ENCODE peak calls at places on chromosome 18, in seven cellular contexts. Q is T-helper 2 cell; X is NCI-H345; W is Right ventricle myocardium inferior; V is stimulated activated CD4-positive, alpha-beta T cell treated with anti-CD3 and anti-CD28 coated beads, Interleukin-15, amount 100 ng/mL, for 24 hours; H is NCI-H2171; Y is OCI-M1. Z is an unnamed sample.

GRCh38 chr18:68406761-68407160 is 308.1 kb downstream of the TMX3 start:
- DNase-seq in Q (no peak), X (no peak), W (no peak), V (no peak), H (no peak), Y (no peak), Z (no peak)

GRCh38 chr18:47215554-47216138 is 35.8 kb downstream of the SKOR2 start:
- DNase-seq in Q (no peak), X (peak; percentile 58), W (no peak), V (peak; percentile 6), H (peak; percentile 6), Y (peak; percentile 63), Z (peak; percentile 48)

GRCh38 chr18:65352183-65352582 is 398.6 kb upstream of the CDH7 start:
- DNase-seq in Q (no peak), X (peak; percentile 15), W (no peak), V (no peak), H (peak; percentile 18), Y (no peak), Z (peak; percentile 20)

GRCh38 chr18:35515460-35516130 is 17.8 kb upstream of the INO80C start:
- DNase-seq in Q (no peak), X (no peak), W (no peak), V (no peak), H (no peak), Y (no peak), Z (no peak)

GRCh38 chr18:58691256-58691655 is 20.0 kb downstream of the MALT1 start:
- DNase-seq in Q (no peak), X (no peak), W (peak; percentile 56), V (no peak), H (no peak), Y (no peak), Z (no peak)

GRCh38 chr18:35571138-35571537 is 10.4 kb upstream of the GALNT1 start:
- DNase-seq in Q (no peak), X (no peak), W (no peak), V (no peak), H (no peak), Y (no peak), Z (no peak)

GRCh38 chr18:37309059-37309458 is 256.5 kb downstream of the CELF4 start:
- DNase-seq in Q (no peak), X (no peak), W (no peak), V (no peak), H (no peak), Y (peak; percentile 33), Z (no peak)

GRCh38 chr18:58596265-58596681 is 32.6 kb downstream of the ALPK2 start:
- DNase-seq in Q (no peak), X (no peak), W (no peak), V (no peak), H (no peak), Y (no peak), Z (no peak)

GRCh38 chr18:57798713-57799373 is 4.3 kb downstream of the ATP8B1 start:
- DNase-seq in Q (no peak), X (no peak), W (no peak), V (no peak), H (no peak), Y (no peak), Z (no peak)

GRCh38 chr18:79394438-79395307 is 1.1 kb upstream of the NFATC1 start:
- DNase-seq in Q (peak; percentile 50), X (peak; percentile 44), W (peak; percentile 73), V (peak; percentile 86), H (no peak), Y (peak; percentile 49), Z (no peak)

GRCh38 chr18:70431203-70431624 is 142.4 kb downstream of the SOCS6 start:
- DNase-seq in Q (no peak), X (no peak), W (no peak), V (no peak), H (no peak), Y (no peak), Z (no peak)

GRCh38 chr18:37511933-37512332 is 53.7 kb downstream of the CELF4 start:
- DNase-seq in Q (no peak), X (no peak), W (no peak), V (no peak), H (no peak), Y (no peak), Z (no peak)

GRCh38 chr18:55406374-55407045 is 181.5 kb downstream of the TCF4 start:
- DNase-seq in Q (no peak), X (peak; percentile 84), W (no peak), V (no peak), H (peak; percentile 63), Y (no peak), Z (peak; percentile 90)

GRCh38 chr18:76351961-76352581 is 143.0 kb downstream of the ZNF516 start:
- DNase-seq in Q (no peak), X (peak; percentile 87), W (no peak), V (no peak), H (peak; percentile 15), Y (no peak), Z (peak; percentile 88)

GRCh38 chr18:48036191-48036590 is 105.7 kb upstream of the SMAD2 start:
- DNase-seq in Q (no peak), X (no peak), W (no peak), V (no peak), H (no peak), Y (no peak), Z (no peak)

GRCh38 chr18:50704541-50704940 is 115.3 kb downstream of the MRO start:
- DNase-seq in Q (no peak), X (no peak), W (no peak), V (no peak), H (no peak), Y (no peak), Z (no peak)

GRCh38 chr18:62611395-62612241 is 88.8 kb downstream of the ZCCHC2 start:
- DNase-seq in Q (no peak), X (no peak), W (no peak), V (no peak), H (no peak), Y (no peak), Z (no peak)